ENCODE peak calls at places on chromosomes 11 and 22, in five cellular contexts. V is neural progenitor cell, R is MM.1S, T is mammary epithelial cell, Y is keratinocyte. M is an unnamed sample.

GRCh38 chr11:9606799-9607510 is 33.5 kb downstream of the WEE1 start:
- DNase-seq in T (no peak), V (peak; percentile 63), R (no peak), Y (no peak), M (no peak)

GRCh38 chr11:4065086-4065485 is 29.5 kb upstream of the RRM1 start:
- DNase-seq in Y (no peak), V (no peak), T (no peak), R (no peak), M (no peak)

GRCh38 chr11:6013042-6013441 is 6.3 kb upstream of the OR56A4 start:
- DNase-seq in Y (no peak), V (no peak), R (no peak), T (no peak), M (no peak)

GRCh38 chr11:9230291-9230690 is 34.9 kb downstream of the DENND5A start:
- DNase-seq in V (no peak), R (no peak), Y (no peak), T (no peak), M (no peak)

GRCh38 chr22:43172191-43172590 is 14.7 kb downstream of the TTLL12 start:
- DNase-seq in R (no peak), T (no peak), V (no peak), Y (no peak), M (no peak)

GRCh38 chr11:2095542-2095941 is 43.6 kb downstream of the IGF2 start:
- DNase-seq in R (no peak), Y (no peak), V (no peak), T (no peak), M (no peak)

GRCh38 chr11:78740175-78741161 is 165.8 kb upstream of the NARS2 start:
- DNase-seq in T (no peak), V (no peak), Y (no peak), R (no peak), M (no peak)

GRCh38 chr22:26199665-26200064 is 30.4 kb downstream of the SEZ6L start:
- DNase-seq in Y (no peak), R (no peak), T (no peak), V (no peak), M (no peak)

GRCh38 chr22:28670153-28670552 is 9.5 kb downstream of the TTC28 start:
- DNase-seq in R (no peak), Y (no peak), T (no peak), V (no peak), M (no peak)

GRCh38 chr11:73528420-73528819 is 69.5 kb downstream of the FAM168A start:
- DNase-seq in T (no peak), V (no peak), Y (no peak), R (no peak), M (no peak)

GRCh38 chr22:39175127-39176066 is 22.9 kb upstream of the CBX7 start:
- DNase-seq in V (no peak), R (no peak), T (no peak), Y (no peak), M (peak; percentile 89)

GRCh38 chr11:75140269-75141138 is 10.4 kb upstream of the SLCO2B1 start:
- DNase-seq in R (peak; percentile 51), V (peak; percentile 69), Y (no peak), T (peak; percentile 20), M (peak; percentile 43)

DNA sequence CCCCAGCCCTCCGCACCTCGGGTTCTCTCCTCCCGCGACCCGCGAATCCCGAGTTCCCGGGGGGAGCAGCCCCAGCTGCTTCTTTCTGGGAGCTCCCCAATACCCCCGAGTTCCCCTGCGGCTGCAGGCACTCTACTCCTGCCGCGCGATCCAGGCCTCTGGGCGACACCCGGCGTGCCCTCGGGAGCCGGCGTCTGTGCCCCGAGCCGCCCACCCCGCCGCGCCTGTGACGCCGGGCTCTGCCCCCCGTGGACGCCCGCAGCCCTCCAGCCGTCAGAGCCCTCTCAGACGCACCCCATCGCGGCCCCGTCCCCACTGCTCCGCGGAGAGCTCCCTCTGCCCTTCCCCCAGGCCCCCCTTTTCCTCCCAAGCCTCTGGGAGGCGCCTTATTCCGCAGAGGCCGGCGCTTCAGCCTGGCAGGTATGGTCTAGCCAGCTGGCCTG is 422 bp downstream of the GLB1L2 start:
- DNase-seq in Y (no peak), T (no peak), R (no peak), V (peak; percentile 75), M (peak; percentile 29)
- TF ChIP-seq CTCF in Y (no peak), T (no peak), R (no peak), V (peak; percentile 28), M (no peak)

DNA sequence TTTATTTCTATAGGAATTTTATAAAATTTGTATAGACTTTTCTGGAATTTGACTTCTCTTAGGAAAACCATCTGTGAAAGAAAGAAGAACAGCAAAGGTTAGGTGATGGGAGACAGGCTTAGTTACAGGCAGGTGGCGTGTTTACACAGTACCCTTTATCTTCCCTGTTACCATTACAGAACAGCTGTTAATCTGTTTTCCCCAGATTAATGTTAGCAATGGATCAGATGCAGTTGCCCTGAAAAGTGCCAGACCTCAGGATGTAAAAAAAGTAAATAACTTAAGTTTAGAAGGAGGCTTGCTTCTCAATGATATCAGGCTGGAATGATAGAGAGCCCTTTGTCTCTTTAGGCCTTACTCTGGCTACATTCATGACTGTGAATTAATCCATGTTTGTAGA is 1186.5 kb upstream of the TENM4 start:
- DNase-seq in R (no peak), T (no peak), V (no peak), Y (no peak), M (no peak)
- H2AFZ ChIP-seq in R (no peak overlapping the region), T (no peak overlapping the region), V (no peak overlapping the region), Y (no peak overlapping the region), M (no peak overlapping the region)

GRCh38 chr11:69819109-69819490 is at the start of gene FGF3:
- DNase-seq in Y (no peak), R (no peak), V (no peak), T (no peak), M (no peak)
- TF ChIP-seq EZH2 in Y (no peak), R (no peak), V (peak; percentile 80), T (no peak), M (no peak)

GRCh38 chr11:100629671-100630070 is 57.4 kb upstream of the ARHGAP42 start:
- DNase-seq in R (no peak), T (peak; percentile 27), V (no peak), Y (no peak), M (no peak)
- TF ChIP-seq CTCF in R (no peak), T (peak; percentile 9), V (no peak), Y (no peak), M (no peak)